ENCODE peak calls at places on chromosome 22, in eight cellular contexts. E is choroid plexus epithelial cell, H is H9, I is kidney epithelial cell, J is C1 segment of cervical spinal cord, N is AG20443, Q is cardiac fibroblast, R is sciatic nerve. A is an unnamed sample.

GRCh38 chr22:31646186-31647019 is 15.6 kb downstream of the PISD start:
- DNase-seq in E (peak), H (no peak), I (peak), J (no peak), N (peak), Q (peak), R (no peak), A (no peak)

GRCh38 chr22:50186789-50187523 is 1.2 kb downstream of the TRABD start:
- DNase-seq in E (peak), H (no peak), I (no peak), J (no peak), N (peak), Q (peak), R (no peak), A (no peak)

GRCh38 chr22:49062155-49063039 is 765.3 kb downstream of the BRD1 start:
- DNase-seq in E (no peak), H (peak), I (no peak), J (no peak), N (no peak), Q (no peak), R (no peak), A (no peak)

GRCh38 chr22:36419177-36419911 is 31.6 kb upstream of the MYH9 start:
- DNase-seq in E (peak), H (no peak), I (no peak), J (no peak), N (peak), Q (peak), R (peak), A (no peak)

GRCh38 chr22:42313804-42314581 is 43.5 kb upstream of the TCF20 start:
- DNase-seq in E (peak), H (peak), I (peak), J (no peak), N (no peak), Q (peak), R (no peak), A (no peak)

GRCh38 chr22:37533995-37534394 is 14.8 kb upstream of the CARD10 start:
- DNase-seq in E (peak), H (no peak), I (peak), J (no peak), N (peak), Q (peak), R (no peak), A (no peak)

GRCh38 chr22:42895087-42895486 is 38.0 kb upstream of the ARFGAP3 start:
- DNase-seq in E (no peak), H (no peak), I (no peak), J (no peak), N (no peak), Q (no peak), R (no peak), A (no peak)

GRCh38 chr22:17871726-17872458 is 97.6 kb upstream of the BID start:
- DNase-seq in E (no peak), H (no peak), I (no peak), J (peak), N (no peak), Q (no peak), R (no peak), A (no peak)

GRCh38 chr22:40634119-40634903 is 2.2 kb downstream of the MRTFA start:
- DNase-seq in E (no peak), H (no peak), I (no peak), J (no peak), N (no peak), Q (no peak), R (no peak), A (no peak)

GRCh38 chr22:39153220-39153860 is 860 bp upstream of the CBX7 start:
- DNase-seq in E (no peak), H (peak), I (no peak), J (no peak), N (no peak), Q (no peak), R (peak), A (no peak)

A was measured in activated CD4-positive, CD25-positive, alpha-beta regulatory T cell treated with anti-CD3 and anti-CD28 coated beads, Interleukin-2, amount 50 U/mL, for 16 hours.